ENCODE peak calls at places on chromosomes 5 and 9, in five cellular contexts. A is AG10803, Z is Ammon's horn, X is globus pallidus, L is tibial artery. F is an unnamed sample.

GRCh38 chr9:136028760-136029470 is 66.2 kb downstream of the NACC2 start:
- DNase-seq in L (no peak), X (no peak), Z (no peak), A (no peak), F (no peak)

GRCh38 chr5:96074460-96075254 is 113.0 kb upstream of the ELL2 start:
- DNase-seq in L (no peak), Z (no peak), X (no peak), A (no peak), F (no peak)

GRCh38 chr9:31140316-31140715 is 1244.1 kb upstream of the ACO1 start:
- DNase-seq in L (no peak), X (peak), A (no peak), Z (no peak), F (no peak)

GRCh38 chr9:69376651-69377050 is 51.6 kb downstream of the ENTREP1 start:
- DNase-seq in Z (no peak), L (peak), A (peak), X (no peak), F (peak)

GRCh38 chr9:137323531-137324331 is 21.7 kb upstream of the NRARP start:
- DNase-seq in A (no peak), L (peak), Z (no peak), X (no peak), F (no peak)

GRCh38 chr5:98201006-98201620 is 572.4 kb upstream of the RGMB start:
- DNase-seq in Z (no peak), A (peak), L (no peak), X (no peak), F (no peak)

GRCh38 chr5:34484591-34485228 is 171.4 kb upstream of the RAI14 start:
- DNase-seq in Z (no peak), L (no peak), X (no peak), A (no peak), F (no peak)

GRCh38 chr9:95980262-95981125 is 105.0 kb downstream of the ERCC6L2 start:
- DNase-seq in X (no peak), Z (no peak), L (no peak), A (peak), F (no peak)

GRCh38 chr5:78518365-78519197 is 130.0 kb downstream of the LHFPL2 start:
- DNase-seq in L (peak), A (peak), Z (no peak), X (no peak), F (peak)